ENCODE peak calls at places on chromosome 9, in ten cellular contexts. Q, P, O, W, A, S, U, J, C and I are unnamed samples.

GRCh38 chr9:106976772-106977171 is 113.8 kb downstream of the ZNF462 start:
- DNase-seq in U (no peak), P (no peak), S (no peak), Q (no peak), W (no peak), A (peak), C (no peak), O (no peak), J (no peak), I (no peak)

GRCh38 chr9:134551657-134552348 is 89.8 kb upstream of the COL5A1 start:
- DNase-seq in U (no peak), C (no peak), W (no peak), O (no peak), A (no peak), Q (no peak), S (peak), P (no peak), J (no peak), I (no peak)

GRCh38 chr9:104075801-104076753 is 18.0 kb upstream of the SMC2 start:
- DNase-seq in Q (no peak), J (no peak), W (no peak), U (no peak), C (no peak), S (no peak), P (no peak), O (no peak), A (no peak), I (no peak)

GRCh38 chr9:78786794-78787193 is 489.9 kb downstream of the PSAT1 start:
- DNase-seq in S (peak), Q (no peak), A (no peak), U (no peak), C (no peak), J (no peak), W (no peak), O (no peak), P (no peak), I (no peak)

GRCh38 chr9:73916016-73916673 is 581.0 kb upstream of the RORB start:
- DNase-seq in W (no peak), J (no peak), U (peak), P (no peak), Q (no peak), A (peak), S (no peak), C (no peak), O (no peak), I (no peak)

GRCh38 chr9:124437086-124437485 is 13.2 kb upstream of the ADGRD2 start:
- DNase-seq in O (no peak), Q (no peak), U (no peak), S (no peak), A (no peak), W (no peak), C (no peak), J (no peak), P (no peak), I (peak)

GRCh38 chr9:78030553-78031270 is 899 bp downstream of the GNAQ start:
- DNase-seq in J (peak), C (peak), Q (peak), A (no peak), W (no peak), S (peak), U (peak), O (no peak), P (no peak), I (peak)

GRCh38 chr9:94153905-94154304 is 69.6 kb downstream of the PTPDC1 start:
- DNase-seq in W (no peak), C (no peak), J (no peak), A (no peak), U (no peak), O (no peak), S (no peak), Q (no peak), P (no peak), I (no peak)

GRCh38 chr9:113853333-113853732 is 22.8 kb upstream of the ZNF618 start:
- DNase-seq in U (no peak), W (no peak), Q (peak), A (peak), O (no peak), P (no peak), C (no peak), S (peak), J (no peak), I (no peak)

GRCh38 chr9:93132287-93132927 is 1.6 kb downstream of the NINJ1 start:
- DNase-seq in J (peak), O (no peak), Q (peak), U (no peak), C (peak), S (no peak), W (peak), P (no peak), A (no peak), I (peak)

GRCh38 chr9:93826209-93826608 is 128.9 kb downstream of the BARX1 start:
- DNase-seq in P (no peak), A (no peak), Q (no peak), J (no peak), C (no peak), W (no peak), O (no peak), S (no peak), U (no peak), I (no peak)

GRCh38 chr9:101995231-101995630 is 256.8 kb upstream of the GRIN3A start:
- DNase-seq in S (no peak), A (no peak), U (no peak), P (no peak), J (no peak), W (no peak), Q (no peak), C (no peak), O (no peak), I (no peak)

GRCh38 chr9:109894921-109895758 is 115.1 kb downstream of the PALM2AKAP2 start:
- DNase-seq in C (no peak), S (no peak), O (peak), Q (no peak), A (no peak), W (no peak), J (no peak), P (no peak), U (no peak), I (no peak)

GRCh38 chr9:126379661-126380365 is 53.2 kb downstream of the MVB12B start:
- DNase-seq in S (no peak), O (no peak), W (no peak), U (no peak), Q (no peak), C (peak), P (no peak), J (no peak), A (no peak), I (no peak)

GRCh38 chr9:21031091-21031817 is at the start of gene HACD4:
- DNase-seq in P (no peak), O (peak), W (no peak), U (peak), J (peak), S (peak), Q (peak), C (peak), A (no peak), I (peak)

GRCh38 chr9:116589392-116590354 is 97.4 kb upstream of the TRIM32 start:
- DNase-seq in Q (no peak), W (no peak), A (peak), O (no peak), J (no peak), P (peak), U (peak), C (no peak), S (peak), I (no peak)

GRCh38 chr9:134626576-134627416 is 14.8 kb upstream of the COL5A1 start:
- DNase-seq in U (no peak), C (no peak), W (peak), O (no peak), J (peak), Q (no peak), S (no peak), P (no peak), A (no peak), I (peak)

GRCh38 chr9:34158362-34158869 is 20.4 kb upstream of the UBAP1 start:
- DNase-seq in A (peak), S (no peak), P (no peak), U (no peak), O (no peak), C (peak), W (no peak), Q (no peak), J (peak), I (no peak)

GRCh38 chr9:77486968-77487367 is 161.2 kb downstream of the GNA14 start:
- DNase-seq in A (no peak), W (no peak), Q (no peak), O (no peak), U (no peak), P (no peak), S (no peak), C (no peak), J (no peak), I (no peak)

GRCh38 chr9:77421506-77422265 is 226.4 kb downstream of the GNA14 start:
- DNase-seq in S (peak), W (no peak), C (no peak), O (no peak), P (no peak), U (no peak), J (no peak), A (no peak), Q (no peak), I (no peak)

GRCh38 chr9:136299116-136299515 is 4.8 kb downstream of the CCDC187 start:
- DNase-seq in J (no peak), O (no peak), W (no peak), S (no peak), C (no peak), P (no peak), Q (no peak), A (no peak), U (no peak), I (no peak)

GRCh38 chr9:95726756-95727155 is 148.7 kb upstream of the ERCC6L2 start:
- DNase-seq in U (peak), C (no peak), Q (no peak), W (no peak), S (peak), P (peak), O (no peak), J (no peak), A (peak), I (no peak)

GRCh38 chr9:121326924-121327613 is 43.0 kb downstream of the STOM start:
- DNase-seq in S (no peak), Q (no peak), P (no peak), C (no peak), U (no peak), O (no peak), A (peak), J (no peak), W (no peak), I (peak)

GRCh38 chr9:121324316-121324715 is 45.7 kb downstream of the STOM start:
- DNase-seq in Q (no peak), C (no peak), W (no peak), O (no peak), U (no peak), P (no peak), J (no peak), A (no peak), S (no peak), I (peak)

GRCh38 chr9:121325387-121325786 is 44.7 kb downstream of the STOM start:
- DNase-seq in J (no peak), U (no peak), W (no peak), Q (no peak), O (no peak), A (no peak), S (peak), P (no peak), C (no peak), I (no peak)

GRCh38 chr9:121324755-121325154 is 45.3 kb downstream of the STOM start:
- DNase-seq in W (no peak), J (no peak), U (no peak), A (no peak), P (no peak), O (no peak), C (no peak), Q (no peak), S (no peak), I (no peak)

DNA sequence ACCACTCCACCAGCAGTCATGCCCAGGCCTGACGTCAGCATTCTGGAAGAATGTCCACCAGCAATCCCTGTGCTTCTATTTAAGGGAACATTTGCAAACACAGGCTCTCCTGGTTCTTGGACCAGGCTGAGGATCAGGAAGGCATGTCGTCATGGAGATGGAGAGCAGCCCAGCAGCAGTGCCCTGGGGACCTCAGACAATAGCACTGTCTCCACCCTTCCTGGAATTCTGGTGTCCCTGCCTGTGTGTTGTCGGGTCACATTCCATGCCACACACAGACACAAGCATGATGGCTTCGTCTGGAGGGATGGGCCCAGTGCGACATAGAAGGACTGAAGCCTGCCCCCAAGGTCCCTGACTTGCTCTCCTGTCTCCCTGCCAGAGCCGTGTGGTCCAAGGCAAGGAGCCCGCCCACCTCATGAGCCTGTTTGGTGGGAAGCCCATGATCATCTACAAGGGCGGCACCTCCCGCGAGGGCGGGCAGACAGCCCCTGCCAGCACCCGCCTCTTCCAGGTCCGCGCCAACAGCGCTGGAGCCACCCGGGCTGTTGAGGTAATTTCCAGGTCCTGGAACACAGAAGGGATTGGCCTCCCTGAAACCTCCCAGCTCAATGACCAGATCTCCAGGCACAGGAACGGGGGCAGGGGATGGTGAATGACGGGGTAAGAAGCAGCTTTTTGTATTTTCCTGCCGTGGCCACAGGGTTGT is 43.8 kb downstream of the STOM start:
- DNase-seq in W (peak), Q (peak), A (no peak), P (no peak), J (peak), C (peak), S (peak), O (no peak), U (no peak), I (peak)
- TF ChIP-seq POLR2AphosphoS5 in W (peak), Q (peak), A (no peak), P (no peak), J (peak), C (peak), S (no peak), O (no peak), U (no peak), I (peak)

DNA sequence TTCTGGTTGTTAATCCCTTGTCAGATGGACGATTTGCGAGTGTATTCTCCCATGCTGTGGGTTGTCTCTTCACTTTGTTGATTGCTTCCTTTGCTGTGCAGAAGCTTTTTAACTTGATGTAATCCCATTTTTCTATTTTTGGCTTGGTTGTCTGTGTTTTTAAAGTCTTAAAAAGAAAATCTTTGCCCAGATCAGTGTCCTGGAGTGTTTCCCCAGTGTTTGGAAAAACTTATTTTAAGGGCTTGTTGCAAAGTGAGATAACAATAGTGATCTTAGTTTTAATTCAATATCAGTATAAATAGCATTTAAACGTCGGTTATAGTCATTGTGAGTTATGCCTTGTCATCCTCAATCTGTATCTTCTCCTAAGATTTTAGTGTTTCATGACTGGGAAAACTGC is 329.5 kb downstream of the CCDC171 start:
- DNase-seq in A (no peak), U (no peak), J (no peak), Q (no peak), W (no peak), O (no peak), S (no peak), C (no peak), P (no peak), I (no peak)
- TF ChIP-seq CTCF in A (no peak), U (no peak), J (no peak), Q (no peak), W (no peak), O (no peak), S (no peak), C (no peak), P (no peak), I (no peak)

DNA sequence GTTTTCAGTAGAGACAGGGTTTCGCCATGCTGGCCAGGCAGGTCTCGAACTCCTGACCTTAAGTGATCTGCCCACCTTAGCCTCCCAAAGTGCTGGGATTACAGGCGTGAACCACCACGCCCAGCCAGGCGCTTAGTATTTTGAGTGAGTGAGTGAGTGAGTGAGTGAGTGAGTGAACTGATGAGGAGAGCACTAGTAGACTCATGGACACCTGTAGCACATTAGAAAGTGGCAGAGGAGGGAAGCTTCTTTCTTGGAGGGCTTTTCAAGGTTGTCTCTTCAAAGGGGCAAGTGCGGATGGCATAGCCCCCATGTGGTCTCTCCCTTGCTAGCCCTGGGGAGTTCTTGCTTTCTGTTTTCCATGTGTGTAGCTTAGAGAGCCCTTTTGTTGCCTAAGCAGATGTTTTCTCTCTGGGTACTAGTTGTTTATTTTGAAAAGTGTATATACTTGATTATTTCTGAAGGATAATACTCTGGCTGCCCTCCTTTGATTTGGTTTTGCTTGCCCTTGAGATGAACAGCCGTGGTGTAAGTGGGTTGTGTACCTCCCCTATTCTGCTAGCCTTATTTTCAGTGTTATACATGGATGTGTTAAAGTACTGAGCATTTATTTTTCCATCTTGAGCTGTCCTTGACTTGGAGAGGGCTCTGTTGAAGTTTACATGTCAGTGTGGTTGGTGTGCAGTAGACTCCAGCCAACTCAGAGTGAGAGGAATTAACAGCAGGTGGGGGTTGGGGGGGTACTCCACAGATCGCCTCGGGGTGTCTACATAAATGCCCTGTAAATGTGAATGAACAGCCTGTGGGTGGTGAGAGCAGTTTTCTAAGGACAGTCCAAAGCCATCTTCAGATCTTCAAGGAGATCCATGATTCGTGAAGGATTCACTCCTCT is 35.5 kb downstream of the PRRC2B start:
- DNase-seq in C (no peak), P (no peak), O (no peak), A (no peak), J (no peak), S (no peak), U (no peak), Q (no peak), W (no peak), I (peak)
- H3K27ac ChIP-seq in C (no peak), P (no peak), O (no peak), A (no peak), J (no peak), S (no peak), U (no peak), Q (peak), W (no peak), I (peak)

GRCh38 chr9:97390791-97391406 is 21.0 kb upstream of the TDRD7 start:
- DNase-seq in Q (no peak), C (no peak), U (no peak), O (no peak), J (no peak), A (no peak), P (no peak), S (no peak), W (no peak), I (no peak)

GRCh38 chr9:97388721-97389238 is 23.1 kb upstream of the TDRD7 start:
- DNase-seq in J (no peak), U (no peak), C (no peak), W (no peak), O (peak), S (no peak), P (no peak), A (no peak), Q (no peak), I (no peak)

GRCh38 chr9:97387504-97387886 is 24.4 kb upstream of the TDRD7 start:
- DNase-seq in U (no peak), S (no peak), A (no peak), J (no peak), C (no peak), O (no peak), P (no peak), W (no peak), Q (no peak), I (no peak)

GRCh38 chr9:97387936-97388684 is 23.8 kb upstream of the TDRD7 start:
- DNase-seq in A (peak), Q (no peak), W (no peak), J (no peak), O (no peak), C (no peak), P (no peak), U (no peak), S (no peak), I (no peak)

GRCh38 chr9:97389249-97389648 is 22.6 kb upstream of the TDRD7 start:
- DNase-seq in J (no peak), P (no peak), S (no peak), O (no peak), U (no peak), A (no peak), Q (no peak), W (no peak), C (no peak), I (no peak)
- TF ChIP-seq POLR2AphosphoS5 in J (no peak), P (no peak), S (no peak), O (no peak), U (no peak), A (no peak), Q (no peak), W (no peak), C (no peak), I (no peak)

GRCh38 chr9:98851730-98852462 is 44.4 kb downstream of the GALNT12 start:
- DNase-seq in U (no peak), A (no peak), O (no peak), J (no peak), P (no peak), S (no peak), W (peak), C (no peak), Q (no peak), I (no peak)

GRCh38 chr9:98846879-98847278 is 39.4 kb downstream of the GALNT12 start:
- DNase-seq in P (no peak), A (no peak), S (no peak), C (no peak), J (no peak), W (peak), Q (no peak), O (no peak), U (no peak), I (no peak)

GRCh38 chr9:98850851-98851729 is 43.6 kb downstream of the GALNT12 start:
- DNase-seq in C (no peak), S (no peak), O (no peak), A (no peak), J (no peak), U (no peak), W (peak), P (no peak), Q (no peak), I (no peak)

GRCh38 chr9:98846081-98846480 is 38.6 kb downstream of the GALNT12 start:
- DNase-seq in Q (no peak), O (no peak), A (no peak), S (no peak), C (no peak), U (no peak), P (no peak), J (no peak), W (no peak), I (no peak)

DNA sequence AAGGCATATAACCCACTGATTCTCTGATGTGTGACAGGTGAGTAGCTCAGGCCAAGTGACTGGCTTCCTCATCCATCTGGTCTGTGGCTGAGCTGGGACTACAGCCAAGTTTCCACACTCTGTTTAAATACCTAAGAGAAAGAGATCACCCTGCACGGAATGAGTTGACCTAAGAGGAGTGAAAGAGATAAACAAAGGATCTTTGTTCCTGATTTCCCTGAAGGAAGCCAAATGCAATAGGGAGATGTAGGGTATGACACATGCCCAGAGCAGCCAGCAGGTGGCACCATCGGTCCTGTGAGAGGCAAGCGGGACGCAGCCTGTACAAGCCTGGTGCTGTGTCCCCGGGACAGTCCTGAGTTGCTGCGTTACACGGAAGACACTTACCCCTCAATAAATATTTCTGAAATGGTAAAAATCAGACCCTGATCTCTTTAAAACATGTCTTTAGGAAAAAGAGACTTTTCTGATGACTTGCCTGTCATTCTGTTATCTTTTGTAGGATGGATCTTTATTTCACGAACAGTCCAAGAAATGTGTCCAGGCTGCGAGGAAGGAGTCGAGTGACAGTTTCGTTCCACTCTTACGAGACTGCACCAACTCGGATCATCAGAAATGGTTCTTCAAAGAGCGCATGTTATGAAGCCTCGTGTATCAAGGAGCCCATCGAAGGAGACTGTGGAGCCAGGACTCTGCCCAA is 41.1 kb downstream of the GALNT12 start:
- DNase-seq in J (peak), S (peak), U (peak), O (peak), W (peak), P (peak), Q (peak), C (peak), A (peak), I (peak)
- TF ChIP-seq CTCF in J (peak), S (peak), U (peak), O (peak), W (peak), P (peak), Q (peak), C (peak), A (peak), I (peak)